ENCODE peak calls at places on chromosomes 6 and 20, in four cellular contexts. S, F, T and M are unnamed samples.

GRCh38 chr6:116158641-116159040 is 32.7 kb upstream of the COL10A1 start:
- DNase-seq in T (no peak), S (no peak), F (no peak), M (no peak)

GRCh38 chr20:48051810-48052491 is 266.7 kb upstream of the SULF2 start:
- DNase-seq in S (no peak), T (peak; percentile 71), F (no peak), M (no peak)

GRCh38 chr6:119566546-119567263 is 217.1 kb upstream of the MAN1A1 start:
- DNase-seq in T (no peak), F (no peak), S (no peak), M (no peak)

GRCh38 chr6:56259682-56260081 is 12.3 kb upstream of the COL21A1 start:
- DNase-seq in S (no peak), F (no peak), T (no peak), M (peak; percentile 7)

GRCh38 chr6:72461144-72461543 is 160.7 kb upstream of the KCNQ5 start:
- DNase-seq in F (no peak), T (no peak), S (no peak), M (no peak)

GRCh38 chr6:46606318-46606717 is 46.3 kb downstream of the CYP39A1 start:
- DNase-seq in S (no peak), F (no peak), T (no peak), M (no peak)

GRCh38 chr6:24078200-24078599 is 47.8 kb upstream of the NRSN1 start:
- DNase-seq in T (no peak), S (no peak), F (no peak), M (no peak)

GRCh38 chr6:84967389-84967788 is 203.0 kb upstream of the TBX18 start:
- DNase-seq in T (peak; percentile 31), F (no peak), S (peak; percentile 19), M (no peak)

GRCh38 chr6:42942444-42942843 is 13.2 kb downstream of the CNPY3 start:
- DNase-seq in T (no peak), F (no peak), S (no peak), M (no peak)
- TF ChIP-seq POLR2A in T (no peak), F (no peak), S (no peak), M (no peak)

GRCh38 chr6:105164418-105164817 is 15.4 kb downstream of the POPDC3 start:
- DNase-seq in F (no peak), T (no peak), S (no peak), M (no peak)

GRCh38 chr6:105167987-105168386 is 11.8 kb downstream of the POPDC3 start:
- DNase-seq in S (no peak), T (no peak), F (no peak), M (no peak)

GRCh38 chr6:105161411-105161810 is 18.4 kb downstream of the POPDC3 start:
- DNase-seq in S (no peak), F (no peak), T (no peak), M (no peak)

GRCh38 chr6:105162377-105162776 is 17.4 kb downstream of the POPDC3 start:
- DNase-seq in T (no peak), S (no peak), F (no peak), M (no peak)

DNA sequence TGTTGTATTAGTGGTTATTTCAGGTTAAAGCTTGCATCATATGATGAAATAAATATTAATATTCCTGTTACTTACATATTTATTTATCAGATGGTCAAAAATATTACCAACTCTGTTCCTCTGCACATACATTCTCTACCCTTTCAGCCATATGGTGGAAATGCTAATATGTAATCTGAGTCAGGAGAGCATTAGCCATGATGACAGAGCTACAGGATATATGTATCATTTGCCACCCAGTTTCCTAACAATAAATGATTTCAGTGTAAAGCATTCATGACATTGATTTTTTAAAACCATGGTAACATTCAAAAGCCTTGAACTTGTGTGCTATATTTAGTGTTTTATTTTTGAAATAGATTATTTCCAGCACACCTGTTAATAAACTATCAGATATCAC is 16.6 kb downstream of the POPDC3 start:
- DNase-seq in T (no peak), F (no peak), S (no peak), M (no peak)
- H3K9me3 ChIP-seq in T (no peaks in the 10 kb centered on the region), F (no peaks in the 10 kb centered on the region), S (no peaks in the 10 kb centered on the region), M (no peaks in the 10 kb centered on the region)

GRCh38 chr20:15917333-15917732 is 655.9 kb downstream of the KIF16B start:
- DNase-seq in T (peak; percentile 17), S (no peak), F (no peak), M (no peak)

GRCh38 chr20:15916623-15917022 is 656.6 kb downstream of the KIF16B start:
- DNase-seq in T (no peak), S (no peak), F (no peak), M (no peak)

GRCh38 chr20:15911557-15911956 is 661.7 kb downstream of the KIF16B start:
- DNase-seq in T (no peak), F (no peak), S (no peak), M (no peak)

GRCh38 chr20:15909995-15910394 is 663.3 kb downstream of the KIF16B start:
- DNase-seq in T (no peak), F (no peak), S (no peak), M (no peak)

GRCh38 chr20:15913661-15914060 is 659.6 kb downstream of the KIF16B start:
- DNase-seq in F (no peak), T (no peak), S (no peak), M (no peak)
- H3K36me3 ChIP-seq in F (no peaks in the 10 kb centered on the region), T (no peaks in the 10 kb centered on the region), S (no peaks in the 10 kb centered on the region), M (no peaks in the 10 kb centered on the region)

DNA sequence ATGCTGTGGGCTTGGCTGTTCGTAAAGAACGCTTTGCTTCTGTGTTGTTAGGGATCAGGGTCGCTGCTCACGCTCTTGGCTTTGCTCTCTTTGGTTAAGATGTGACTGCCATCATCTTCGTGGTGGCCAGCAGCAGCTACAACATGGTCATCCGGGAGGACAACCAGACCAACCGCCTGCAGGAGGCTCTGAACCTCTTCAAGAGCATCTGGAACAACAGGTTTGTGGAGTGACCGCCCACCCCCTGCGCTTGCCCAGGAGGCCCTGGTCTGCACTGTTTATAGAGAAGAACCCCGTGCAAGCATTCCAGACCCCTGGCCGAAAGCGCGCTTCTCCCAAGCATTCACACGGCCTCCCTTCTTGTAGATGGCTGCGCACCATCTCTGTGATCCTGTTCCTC is 57.1 kb downstream of the GNAS start:
- DNase-seq in F (no peak), T (no peak), S (no peak), M (no peak)
- TF ChIP-seq POLR2A in F (no peak), T (no peak), S (no peak), M (no peak)

DNA sequence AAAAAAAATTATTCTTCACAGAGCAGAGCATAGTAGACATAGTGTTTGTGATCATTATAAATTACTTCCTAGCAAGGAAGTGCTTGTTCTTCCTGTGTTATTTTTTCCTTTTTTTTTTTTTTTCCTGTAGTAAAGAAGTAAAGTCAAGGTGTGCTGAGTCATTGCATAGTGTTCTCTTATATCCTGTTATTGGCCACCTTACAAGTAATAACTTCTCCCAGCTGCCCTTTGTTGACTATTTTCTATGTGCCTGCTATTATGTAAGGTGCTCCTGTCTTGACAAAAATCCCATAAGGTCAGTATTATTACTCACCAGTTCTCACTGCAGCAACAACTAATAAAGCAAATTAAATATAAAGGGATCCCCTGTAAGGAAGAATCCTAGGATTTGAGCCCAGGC is 195.3 kb downstream of the GJA1 start:
- DNase-seq in T (no peak), S (no peak), F (no peak), M (no peak)
- H3K9me3 ChIP-seq in T (peaks cover 7% of the 10 kb centered on the region), S (no peaks in the 10 kb centered on the region), F (no peaks in the 10 kb centered on the region), M (no peaks in the 10 kb centered on the region)

GRCh38 chr6:35282472-35282871 is 15.1 kb upstream of the DEF6 start:
- DNase-seq in F (no peak), T (no peak), S (no peak), M (no peak)
- H3K36me3 ChIP-seq in F (no peaks in the 10 kb centered on the region), T (no peaks in the 10 kb centered on the region), S (peaks cover 7% of the 10 kb centered on the region), M (peaks cover 43% of the 10 kb centered on the region)

GRCh38 chr6:159461266-159461665 is 231.8 kb downstream of the SOD2 start:
- DNase-seq in S (no peak), T (no peak), F (no peak), M (no peak)

GRCh38 chr6:159456349-159456748 is 236.7 kb downstream of the SOD2 start:
- DNase-seq in F (no peak), T (no peak), S (no peak), M (no peak)

GRCh38 chr6:159460476-159460875 is 232.6 kb downstream of the SOD2 start:
- DNase-seq in T (no peak), F (no peak), S (no peak), M (no peak)

GRCh38 chr6:159451051-159451450 is 242.0 kb downstream of the SOD2 start:
- DNase-seq in T (no peak), F (no peak), S (no peak), M (no peak)

GRCh38 chr6:159455700-159456274 is 237.3 kb downstream of the SOD2 start:
- DNase-seq in S (no peak), F (no peak), T (no peak), M (no peak)
- TF ChIP-seq POLR2A in S (no peak), F (no peak), T (no peak), M (no peak)

DNA sequence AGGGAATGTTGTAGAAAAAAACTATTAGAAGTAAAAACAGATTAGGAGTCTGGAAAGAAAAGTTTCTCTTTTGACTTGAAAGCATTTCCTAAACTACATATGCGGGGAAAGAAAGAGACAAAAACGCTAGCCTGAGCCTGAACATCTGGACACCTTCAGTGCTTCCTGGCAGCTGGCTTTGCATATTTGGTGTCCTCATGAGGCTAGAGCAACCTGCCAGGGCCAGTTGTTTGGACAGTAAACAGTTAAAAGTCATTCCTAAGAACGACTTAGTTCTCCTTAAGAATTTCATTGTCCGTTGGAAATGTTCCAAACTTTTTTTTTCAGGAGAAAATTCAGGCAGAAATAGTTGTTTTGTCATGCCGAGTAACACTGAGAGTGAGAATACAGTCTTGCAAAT is 199.8 kb downstream of the SMOC2 start:
- DNase-seq in F (peak; percentile 56), T (no peak), S (no peak), M (no peak)
- H3K9me3 ChIP-seq in F (no peaks in the 10 kb centered on the region), T (no peaks in the 10 kb centered on the region), S (no peaks in the 10 kb centered on the region), M (no peaks in the 10 kb centered on the region)